ENCODE peak calls at places on chromosomes 4 and X, in nine cellular contexts. H, T, E, S, A, G, K, R and F are unnamed samples.

GRCh38 chr4:1043658-1044468 is 32.4 kb downstream of the FGFRL1 start:
- DNase-seq in A (no peak), R (no peak), T (peak; percentile 45), S (peak; percentile 17), E (peak; percentile 63), G (no peak), H (peak; percentile 99), K (no peak), F (peak; percentile 88)

GRCh38 chr4:3307891-3308575 is 15.2 kb downstream of the RGS12 start:
- DNase-seq in K (no peak), A (no peak), E (no peak), H (no peak), T (no peak), S (no peak), G (no peak), R (no peak), F (no peak)

GRCh38 chr4:8422327-8422726 is 18.2 kb downstream of the ACOX3 start:
- DNase-seq in G (no peak), S (no peak), K (no peak), E (no peak), R (no peak), A (no peak), T (no peak), H (no peak), F (no peak)

GRCh38 chr4:22372958-22373357 is 142.9 kb downstream of the ADGRA3 start:
- DNase-seq in R (no peak), E (no peak), K (no peak), A (no peak), G (no peak), H (no peak), T (no peak), S (no peak), F (no peak)

GRCh38 chr4:89298788-89299152 is 8.8 kb downstream of the GPRIN3 start:
- DNase-seq in H (peak; percentile 79), T (no peak), R (peak; percentile 68), A (no peak), E (no peak), K (no peak), S (peak; percentile 43), G (no peak), F (no peak)

GRCh38 chr4:1797861-1798529 is 4.9 kb downstream of the FGFR3 start:
- DNase-seq in R (no peak), A (no peak), K (no peak), S (no peak), T (peak; percentile 75), G (no peak), E (no peak), H (no peak), F (no peak)

GRCh38 chr4:82773049-82773448 is 25.5 kb downstream of the SCD5 start:
- DNase-seq in S (no peak), R (no peak), T (peak; percentile 79), A (no peak), H (no peak), G (no peak), E (no peak), K (no peak), F (no peak)

GRCh38 chrX:77595848-77596247 is 148.7 kb downstream of the FGF16 start:
- DNase-seq in K (no peak), S (no peak), E (no peak), A (no peak), T (no peak), H (no peak), R (no peak), G (no peak), F (no peak)

GRCh38 chr4:35175487-35175886 is 1068.8 kb downstream of the ARAP2 start:
- DNase-seq in A (no peak), H (no peak), R (no peak), S (no peak), K (no peak), T (no peak), G (no peak), E (no peak), F (no peak)

GRCh38 chr4:93199492-93199891 is 629.1 kb upstream of the ATOH1 start:
- DNase-seq in A (peak; percentile 4), G (no peak), E (peak; percentile 25), T (no peak), H (peak; percentile 75), S (peak; percentile 54), R (peak; percentile 68), K (no peak), F (no peak)

GRCh38 chrX:85611926-85612325 is 232.5 kb upstream of the POF1B start:
- DNase-seq in E (no peak), S (peak; percentile 32), G (no peak), H (peak; percentile 59), A (peak; percentile 2), T (no peak), K (no peak), R (peak; percentile 38), F (no peak)

GRCh38 chrX:152861116-152861515 is 30.3 kb downstream of the NSDHL start:
- DNase-seq in S (peak; percentile 43), R (peak; percentile 10), G (no peak), E (no peak), T (no peak), K (no peak), A (no peak), H (peak; percentile 62), F (no peak)